ENCODE peak calls at places on chromosomes 16 and 17, in five cellular contexts. U is uterus, S is fibroblast of lung, N is thoracic aorta, P is GM10248. E is an unnamed sample.

GRCh38 chr17:828761-829160 is 46.6 kb downstream of the MRM3 start:
- DNase-seq in U (no peak), S (no peak), N (no peak), P (no peak), E (no peak)

GRCh38 chr16:17858061-17858460 is 387.3 kb upstream of the XYLT1 start:
- DNase-seq in U (no peak), S (no peak), N (no peak), P (no peak), E (no peak)

GRCh38 chr17:32631341-32632109 is 144.7 kb downstream of the CDK5R1 start:
- DNase-seq in U (no peak), S (no peak), N (no peak), P (no peak), E (no peak)

GRCh38 chr17:63983326-63983725 is 10.6 kb upstream of the SCN4A start:
- DNase-seq in U (no peak), S (no peak), N (no peak), P (no peak), E (no peak)

GRCh38 chr17:51044964-51045363 is 75.7 kb downstream of the SPAG9 start:
- DNase-seq in U (no peak), S (peak), N (no peak), P (no peak), E (peak)

GRCh38 chr16:87800497-87800896 is 34.7 kb upstream of the KLHDC4 start:
- DNase-seq in U (no peak), S (no peak), N (no peak), P (no peak), E (no peak)

GRCh38 chr17:64920419-64921172 is 1.3 kb upstream of the LRRC37A3 start:
- DNase-seq in U (no peak), S (no peak), N (no peak), P (no peak), E (no peak)

GRCh38 chr16:88880226-88881051 is 14.0 kb upstream of the PABPN1L start:
- DNase-seq in U (no peak), S (no peak), N (no peak), P (no peak), E (no peak)

GRCh38 chr16:46972971-46973456 is 460 bp downstream of the DNAJA2 start:
- DNase-seq in U (no peak), S (no peak), N (no peak), P (peak), E (peak)

GRCh38 chr17:79126139-79126538 is 51.5 kb downstream of the ENGASE start:
- DNase-seq in U (no peak), S (no peak), N (no peak), P (no peak), E (no peak)

GRCh38 chr17:81294512-81295030 is 536 bp downstream of the SLC38A10 start:
- DNase-seq in U (peak), S (no peak), N (no peak), P (no peak), E (no peak)

GRCh38 chr17:33049781-33050414 is 58.3 kb downstream of the SPACA3 start:
- DNase-seq in U (peak), S (peak), N (no peak), P (peak), E (peak)

GRCh38 chr16:23174622-23175021 is 7.9 kb upstream of the SCNN1G start:
- DNase-seq in U (no peak), S (peak), N (no peak), P (no peak), E (no peak)

GRCh38 chr17:72191356-72191755 is 70.5 kb downstream of the SOX9 start:
- DNase-seq in U (no peak), S (no peak), N (no peak), P (no peak), E (no peak)

GRCh38 chr16:30546115-30546514 is 11.5 kb upstream of the ZNF747 start:
- DNase-seq in U (no peak), S (no peak), N (no peak), P (no peak), E (no peak)

GRCh38 chr17:75003070-75003956 is 9.2 kb upstream of the MRPL58 start:
- DNase-seq in U (no peak), S (no peak), N (no peak), P (no peak), E (no peak)

GRCh38 chr17:17769869-17770361 is 66.9 kb downstream of the SREBF1 start:
- DNase-seq in U (no peak), S (no peak), N (no peak), P (no peak), E (no peak)

GRCh38 chr16:85878875-85879274 is 20.1 kb upstream of the IRF8 start:
- DNase-seq in U (no peak), S (peak), N (no peak), P (no peak), E (no peak)

GRCh38 chr16:200388-200787 is 20.1 kb downstream of the HBQ1 start:
- DNase-seq in U (no peak), S (no peak), N (no peak), P (no peak), E (no peak)

GRCh38 chr16:85553436-85554113 is 59.5 kb upstream of the GSE1 start:
- DNase-seq in U (peak), S (peak), N (no peak), P (peak), E (no peak)

GRCh38 chr16:87641721-87642120 is 39.4 kb downstream of the JPH3 start:
- DNase-seq in U (no peak), S (no peak), N (no peak), P (no peak), E (no peak)

GRCh38 chr17:38894276-38894675 is 24.4 kb downstream of the LASP1 start:
- DNase-seq in U (no peak), S (no peak), N (no peak), P (no peak), E (no peak)

GRCh38 chr16:85271198-85271597 is 158.9 kb upstream of the CIBAR2 start:
- DNase-seq in U (no peak), S (no peak), N (no peak), P (no peak), E (no peak)

GRCh38 chr17:30939059-30939689 is 17.4 kb downstream of the ADAP2 start:
- DNase-seq in U (no peak), S (peak), N (no peak), P (peak), E (no peak)

GRCh38 chr17:73430848-73431247 is 119.0 kb upstream of the CDC42EP4 start:
- DNase-seq in U (no peak), S (peak), N (no peak), P (no peak), E (no peak)

GRCh38 chr17:11412653-11413052 is 171.6 kb downstream of the SHISA6 start:
- DNase-seq in U (no peak), S (no peak), N (no peak), P (no peak), E (no peak)

GRCh38 chr17:30956764-30957374 is 14.0 kb upstream of the RNF135 start:
- DNase-seq in U (no peak), S (peak), N (no peak), P (no peak), E (no peak)

GRCh38 chr16:87954826-87955225 is 3.6 kb downstream of the BANP start:
- DNase-seq in U (no peak), S (no peak), N (no peak), P (no peak), E (no peak)

GRCh38 chr16:66521951-66522771 is 27.8 kb downstream of the TK2 start:
- DNase-seq in U (no peak), S (peak), N (no peak), P (peak), E (no peak)

GRCh38 chr16:85491798-85492616 is 121.1 kb upstream of the GSE1 start:
- DNase-seq in U (peak), S (peak), N (peak), P (no peak), E (no peak)

GRCh38 chr16:87098361-87098760 is 218.8 kb downstream of the C16orf95 start:
- DNase-seq in U (no peak), S (no peak), N (no peak), P (no peak), E (no peak)

GRCh38 chr16:73166394-73166971 is 118.6 kb upstream of the ZFHX3 start:
- DNase-seq in U (no peak), S (no peak), N (no peak), P (no peak), E (no peak)

GRCh38 chr17:2710804-2711607 is 558 bp downstream of the CLUH start:
- DNase-seq in U (no peak), S (no peak), N (no peak), P (no peak), E (no peak)

GRCh38 chr17:17028059-17028877 is 14.0 kb upstream of the MPRIP start:
- DNase-seq in U (no peak), S (peak), N (no peak), P (no peak), E (peak)

DNA sequence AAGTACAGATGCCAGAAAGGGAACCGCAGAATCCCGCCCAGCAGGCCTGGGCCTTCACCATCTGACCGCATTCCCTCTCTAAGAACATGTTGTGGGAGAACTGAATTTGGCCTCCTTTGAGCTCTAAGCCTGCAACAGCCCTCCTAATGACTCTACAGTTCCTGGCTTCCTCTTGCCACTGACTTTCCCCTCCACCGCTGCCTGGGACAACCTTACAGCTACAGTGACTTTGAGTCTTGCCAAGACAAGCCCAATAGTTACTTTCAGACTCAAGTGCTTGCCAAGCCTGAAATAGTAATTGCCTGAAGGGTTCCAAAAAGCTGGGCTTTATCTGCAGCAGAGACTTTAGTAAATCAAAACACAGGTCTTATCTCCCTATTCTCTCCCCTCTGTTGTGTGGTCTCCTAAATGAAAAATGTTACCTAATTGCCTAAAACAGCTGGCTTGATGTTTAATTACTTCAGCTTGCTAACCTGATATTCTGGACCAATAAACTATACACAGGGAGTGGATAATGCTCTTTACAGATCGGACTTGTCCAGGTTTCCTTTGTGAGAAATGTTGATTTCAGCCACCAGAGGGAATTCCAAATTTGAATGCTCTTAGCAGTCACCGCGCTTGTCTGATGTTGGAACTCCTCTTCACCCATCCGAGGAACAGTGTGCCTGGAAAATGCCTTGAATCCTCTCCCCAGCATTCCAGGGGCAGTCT is 85.1 kb upstream of the TBX2 start:
- DNase-seq in U (peak), S (peak), N (peak), P (no peak), E (no peak)
- TF ChIP-seq CTCF in U (peak), S (peak), N (peak), P (no peak), E (no peak)

GRCh38 chr16:1938910-1939309 is 4.1 kb downstream of the MSRB1 start:
- DNase-seq in U (no peak), S (no peak), N (no peak), P (no peak), E (no peak)

GRCh38 chr16:1942810-1943726 is at the start of gene MSRB1:
- DNase-seq in U (peak), S (peak), N (peak), P (peak), E (peak)

GRCh38 chr16:1940273-1941161 is 2.5 kb downstream of the MSRB1 start:
- DNase-seq in U (no peak), S (no peak), N (no peak), P (no peak), E (no peak)

GRCh38 chr16:1941924-1942809 is 832 bp downstream of the MSRB1 start:
- DNase-seq in U (no peak), S (no peak), N (no peak), P (no peak), E (no peak)

GRCh38 chr16:1941162-1941923 is 1.7 kb downstream of the MSRB1 start:
- DNase-seq in U (no peak), S (peak), N (no peak), P (no peak), E (peak)
- TF ChIP-seq CTCF in U (no peak), S (peak), N (no peak), P (no peak), E (no peak)

DNA sequence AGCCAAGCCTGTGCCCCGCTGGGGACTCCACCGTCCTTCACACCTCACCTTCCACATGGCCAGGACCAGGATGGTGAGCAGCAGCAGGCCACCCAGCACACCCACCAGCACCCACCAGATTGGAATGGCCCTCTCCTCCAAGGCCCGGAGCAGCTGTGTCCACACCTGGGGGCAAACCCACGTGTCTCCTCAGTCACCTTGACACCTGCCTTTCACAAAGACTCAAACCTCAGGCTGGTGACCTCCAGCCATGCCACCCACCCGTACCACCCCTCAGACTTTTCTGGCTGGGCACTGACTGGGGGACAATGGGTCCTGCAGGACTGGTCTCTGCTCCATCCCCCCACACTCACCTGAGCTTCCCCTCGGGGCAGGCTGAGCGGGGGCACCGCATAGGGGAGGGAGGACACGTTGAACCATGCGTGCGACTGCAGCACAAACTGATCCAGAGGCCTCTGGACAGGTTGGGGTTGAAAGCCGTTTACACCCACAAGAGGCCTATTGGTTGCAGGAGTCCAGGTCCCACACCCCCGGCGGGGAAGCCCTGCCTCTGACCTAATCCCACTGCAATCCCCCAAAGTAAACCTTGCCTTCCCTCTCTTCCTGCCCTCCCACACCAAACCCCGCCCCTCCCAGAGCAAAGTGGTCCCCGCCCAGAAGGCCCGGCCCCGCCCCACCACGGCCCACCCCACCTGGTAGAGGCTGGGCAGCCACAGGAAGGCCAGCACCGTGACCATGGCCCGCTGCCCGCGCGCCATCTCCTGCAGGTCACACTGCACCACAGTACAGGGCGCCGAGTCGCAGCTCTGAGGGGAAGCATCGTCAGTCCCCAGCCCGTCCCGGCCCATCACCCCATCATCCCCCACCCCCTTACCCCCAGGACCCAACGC is 10.9 kb upstream of the FAM171A2 start:
- DNase-seq in U (no peak), S (no peak), N (no peak), P (peak), E (no peak)
- TF ChIP-seq CTCF in U (no peak), S (no peak), N (no peak), P (no peak), E (no peak)

GRCh38 chr16:57736419-57737281 is 1.1 kb downstream of the KATNB1 start:
- DNase-seq in U (no peak), S (peak), N (no peak), P (no peak), E (no peak)
- TF ChIP-seq CTCF in U (no peak), S (peak), N (no peak), P (peak), E (no peak)

GRCh38 chr17:53543363-53543927 is 279.3 kb upstream of the KIF2B start:
- DNase-seq in U (no peak), S (peak), N (no peak), P (no peak), E (no peak)
- TF ChIP-seq CTCF in U (no peak), S (no peak), N (no peak), P (no peak), E (no peak)

GRCh38 chr17:47742319-47743181 is 9.5 kb downstream of the TBX21 start:
- DNase-seq in U (no peak), S (no peak), N (no peak), P (peak), E (peak)
- TF ChIP-seq CTCF in U (no peak), S (peak), N (no peak), P (peak), E (peak)